ENCODE peak calls at places on chromosomes 4 and X, in five cellular contexts. N is mammary epithelial cell, L is neural progenitor cell, G is HCT116, V is hepatocyte. A is an unnamed sample.

GRCh38 chr4:141686146-141686775 is 49.9 kb downstream of the IL15 start:
- DNase-seq in N (peak; percentile 74), V (no peak), G (peak; percentile 67), L (no peak), A (peak; percentile 25)

GRCh38 chr4:123162859-123163258 is 233.7 kb upstream of the SPRY1 start:
- DNase-seq in N (no peak), G (no peak), V (no peak), L (no peak), A (no peak)

GRCh38 chr4:141570290-141570689 is 66.1 kb upstream of the IL15 start:
- DNase-seq in G (no peak), V (no peak), L (no peak), N (no peak), A (no peak)

GRCh38 chr4:74230902-74231499 is 73.1 kb downstream of the MTHFD2L start:
- DNase-seq in N (peak; percentile 77), G (no peak), L (no peak), V (no peak), A (peak; percentile 80)

GRCh38 chr4:128810331-128810870 is 901 bp downstream of the JADE1 start:
- DNase-seq in L (peak; percentile 23), G (peak; percentile 26), N (no peak), V (peak; percentile 51), A (no peak)

GRCh38 chrX:150509703-150510102 is 58.7 kb upstream of the MTM1 start:
- DNase-seq in N (no peak), G (no peak), V (no peak), L (no peak), A (no peak)

GRCh38 chr4:99853993-99854392 is 37.4 kb downstream of the DAPP1 start:
- DNase-seq in V (no peak), L (peak; percentile 42), N (no peak), G (no peak), A (no peak)

GRCh38 chr4:156790866-156791265 is 180.7 kb downstream of the PDGFC start:
- DNase-seq in N (peak; percentile 50), G (no peak), L (peak; percentile 75), V (no peak), A (peak; percentile 49)

GRCh38 chrX:98371994-98372393 is 1488.3 kb downstream of the RPA4 start:
- DNase-seq in L (peak; percentile 39), G (no peak), N (no peak), V (no peak), A (no peak)

GRCh38 chrX:109362101-109362500 is 119.8 kb downstream of the GUCY2F start:
- DNase-seq in N (no peak), L (no peak), G (no peak), V (no peak), A (no peak)

GRCh38 chrX:130110379-130111219 is at the start of gene ELF4:
- DNase-seq in G (no peak), V (peak; percentile 77), N (peak; percentile 78), L (peak; percentile 42), A (peak; percentile 68)

GRCh38 chrX:45699158-45699557 is 498.5 kb upstream of the DIPK2B start:
- DNase-seq in G (no peak), L (no peak), N (no peak), V (no peak), A (no peak)

GRCh38 chr4:52932586-52933482 is 70.7 kb downstream of the RASL11B start:
- DNase-seq in G (no peak), V (no peak), N (no peak), L (no peak), A (no peak)

GRCh38 chr4:157004279-157005161 is 32.9 kb upstream of the PDGFC start:
- DNase-seq in L (no peak), G (no peak), N (no peak), V (no peak), A (no peak)

GRCh38 chr4:186485621-186486062 is 69.7 kb downstream of the MTNR1A start:
- DNase-seq in N (peak; percentile 16), L (peak; percentile 21), G (peak; percentile 23), V (no peak), A (no peak)

GRCh38 chrX:150363561-150364346 is 637 bp downstream of the MAMLD1 start:
- DNase-seq in G (no peak), N (peak; percentile 45), L (peak; percentile 63), V (peak; percentile 55), A (peak; percentile 64)

GRCh38 chr4:127959794-127960193 is 5.2 kb downstream of the MFSD8 start:
- DNase-seq in V (no peak), G (no peak), L (no peak), N (no peak), A (no peak)

GRCh38 chr4:85573270-85573669 is 98.3 kb downstream of the ARHGAP24 start:
- DNase-seq in N (no peak), G (no peak), L (no peak), V (no peak), A (no peak)

GRCh38 chr4:13907255-13907751 is 279.8 kb upstream of the BOD1L1 start:
- DNase-seq in N (peak; percentile 97), L (no peak), G (no peak), V (peak; percentile 71), A (peak; percentile 46)

GRCh38 chr4:602559-602942 is 22.8 kb upstream of the PDE6B start:
- DNase-seq in L (peak; percentile 88), N (peak; percentile 60), V (peak; percentile 79), G (peak; percentile 60), A (peak; percentile 46)

GRCh38 chrX:120749141-120749846 is 119.4 kb upstream of the C1GALT1C1 start:
- DNase-seq in L (no peak), N (no peak), V (no peak), G (no peak), A (no peak)

GRCh38 chr4:1202526-1203378 is 30.4 kb upstream of the SPON2 start:
- DNase-seq in L (no peak), V (peak; percentile 3), G (no peak), N (no peak), A (no peak)

GRCh38 chrX:33218819-33219218 is 7.5 kb upstream of the DMD start:
- DNase-seq in V (no peak), N (no peak), L (no peak), G (no peak), A (no peak)

GRCh38 chrX:27591938-27592337 is 1.8 kb downstream of the DCAF8L2 start:
- DNase-seq in N (no peak), G (no peak), V (no peak), L (peak; percentile 5), A (no peak)

GRCh38 chrX:49977319-49978090 is 55.1 kb downstream of the CLCN5 start:
- DNase-seq in G (no peak), L (no peak), V (no peak), N (no peak), A (no peak)

GRCh38 chr4:155552180-155552579 is 114.5 kb upstream of the GUCY1A1 start:
- DNase-seq in G (no peak), V (no peak), L (no peak), N (peak; percentile 55), A (no peak)

GRCh38 chr4:185211035-185211434 is 1.6 kb downstream of the SNX25 start:
- DNase-seq in L (peak; percentile 30), N (no peak), G (no peak), V (no peak), A (no peak)

DNA sequence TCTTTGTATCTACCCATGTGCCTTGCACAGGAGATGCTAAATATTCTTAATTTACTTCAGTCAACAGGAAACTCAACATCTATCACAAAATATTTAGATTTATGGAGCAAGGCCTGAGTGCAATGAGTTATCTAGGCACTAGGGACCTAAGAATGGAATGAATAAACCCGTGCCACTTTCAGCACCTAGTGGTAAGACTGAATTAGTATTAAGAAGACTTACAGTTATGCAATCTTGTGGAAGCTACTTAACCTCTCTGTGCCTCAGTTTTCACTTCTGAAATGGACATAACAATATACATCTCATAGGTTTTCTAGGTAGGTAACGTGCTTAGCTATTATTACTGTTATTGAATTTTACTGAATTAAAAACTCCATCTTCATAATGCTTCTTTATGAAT is 144.6 kb upstream of the MAP3K15 start:
- DNase-seq in G (no peak), V (no peak), L (no peak), N (no peak), A (peak; percentile 27)
- TF ChIP-seq CTCF in G (peak; percentile 8), V (no peak), L (no peak), N (peak; percentile 28), A (peak; percentile 26)

GRCh38 chr4:4225915-4226605 is 669 bp downstream of the OTOP1 start:
- DNase-seq in G (no peak), V (no peak), N (no peak), L (peak; percentile 26), A (no peak)
- TF ChIP-seq EZH2 in G (no peak), V (no peak), N (peak; percentile 77), L (no peak), A (no peak)

DNA sequence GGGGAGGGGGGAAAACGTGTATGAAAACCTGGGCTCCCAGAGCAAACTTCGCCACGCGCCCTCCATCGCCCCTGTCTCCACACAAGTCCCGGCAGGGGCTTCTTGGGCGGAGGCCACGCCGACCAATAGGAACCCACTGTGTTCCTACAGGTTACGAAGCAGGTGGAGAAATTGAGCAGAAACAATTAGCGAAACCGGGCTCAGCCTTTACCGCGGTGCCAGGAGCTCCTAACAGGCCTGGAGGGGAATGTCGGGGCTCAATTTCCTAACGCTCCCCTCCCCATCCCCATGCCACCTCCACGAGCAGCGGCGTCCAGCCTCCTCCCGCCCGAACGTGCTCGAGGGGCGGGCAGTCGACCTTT is 582 bp upstream of the KIT start:
- DNase-seq in L (peak; percentile 42), G (no peak), N (no peak), V (no peak), A (no peak)
- H3K4me3 ChIP-seq in L (peak overlapping the region; percentile 64), G (no peak overlapping the region), N (no peak overlapping the region), V (peak overlapping the region; percentile 55), A (peak overlapping the region; percentile 62)

GRCh38 chrX:135437867-135438733 is 16.4 kb downstream of the SMIM10L2A start:
- DNase-seq in L (no peak), G (no peak), V (no peak), N (no peak), A (no peak)
- TF ChIP-seq CTCF in L (no peak), G (no peak), V (no peak), N (no peak), A (no peak)

GRCh38 chr4:173532725-173533511 is 2.9 kb upstream of the HAND2 start:
- DNase-seq in V (no peak), G (no peak), L (no peak), N (no peak), A (no peak)
- TF ChIP-seq EZH2 in V (no peak), G (no peak), L (no peak), N (peak; percentile 47), A (no peak)

GRCh38 chr4:153466637-153467153 is 535 bp downstream of the TMEM131L start:
- DNase-seq in V (no peak), N (no peak), L (peak; percentile 20), G (no peak), A (no peak)

GRCh38 chr4:153465145-153465544 is 1.0 kb upstream of the TMEM131L start:
- DNase-seq in V (no peak), G (no peak), L (no peak), N (no peak), A (peak; percentile 15)

GRCh38 chr4:153465583-153465921 is 608 bp upstream of the TMEM131L start:
- DNase-seq in V (peak; percentile 60), G (peak; percentile 16), N (peak; percentile 51), L (peak; percentile 54), A (peak; percentile 57)

GRCh38 chr4:153467154-153467896 is 1.2 kb downstream of the TMEM131L start:
- DNase-seq in V (peak; percentile 77), L (peak; percentile 44), N (peak; percentile 64), G (peak; percentile 39), A (peak; percentile 20)

GRCh38 chr4:153465922-153466636 is at the start of gene TMEM131L:
- DNase-seq in V (peak; percentile 83), N (peak; percentile 64), G (peak; percentile 21), L (peak; percentile 93), A (peak; percentile 85)
- H3K4me3 ChIP-seq in V (peak within 1 kb of the TSS; percentile 92), N (peak within 1 kb of the TSS; percentile 94), G (peak within 1 kb of the TSS; percentile 82), L (peak within 1 kb of the TSS; percentile 86), A (peak within 1 kb of the TSS; percentile 91)